ENCODE peak calls at places on chromosomes 16 and 17, in four cellular contexts. R is fibroblast of lung, S is K562, G is cardiac muscle cell. W is an unnamed sample.

GRCh38 chr17:46898364-46898763 is 24.6 kb upstream of the GOSR2 start:
- DNase-seq in R (no peak), S (no peak), G (no peak), W (no peak)

GRCh38 chr16:52090080-52090479 is 456.9 kb downstream of the TOX3 start:
- DNase-seq in G (no peak), R (no peak), S (no peak), W (no peak)

GRCh38 chr17:57970706-57971105 is 15.5 kb upstream of the CUEDC1 start:
- DNase-seq in G (no peak), R (no peak), S (no peak), W (peak; percentile 69)

GRCh38 chr16:4309833-4310266 is 6.0 kb upstream of the GLIS2 start:
- DNase-seq in R (peak; percentile 83), S (no peak), G (peak; percentile 57), W (peak; percentile 89)

GRCh38 chr16:89711601-89712475 is 8.9 kb downstream of the VPS9D1 start:
- DNase-seq in R (peak; percentile 71), S (peak; percentile 88), G (peak; percentile 75), W (peak; percentile 56)

GRCh38 chr17:56597495-56597990 is 4.0 kb downstream of the NOG start:
- DNase-seq in R (no peak), G (no peak), S (no peak), W (no peak)

GRCh38 chr16:75105306-75106061 is 11.1 kb downstream of the LDHD start:
- DNase-seq in R (peak; percentile 83), G (peak; percentile 36), S (no peak), W (no peak)

GRCh38 chr16:11672206-11673090 is 4.2 kb downstream of the SNN start:
- DNase-seq in S (no peak), G (no peak), R (no peak), W (no peak)

GRCh38 chr17:1137465-1137894 is 42.3 kb downstream of the ABR start:
- DNase-seq in S (peak; percentile 80), R (peak; percentile 31), G (peak; percentile 29), W (no peak)

GRCh38 chr16:73210084-73210483 is 162.2 kb upstream of the ZFHX3 start:
- DNase-seq in S (no peak), G (no peak), R (no peak), W (no peak)

GRCh38 chr17:51372345-51373004 is 112.1 kb downstream of the UTP18 start:
- DNase-seq in R (peak; percentile 28), G (peak; percentile 79), S (peak; percentile 82), W (peak; percentile 42)

GRCh38 chr17:74457146-74457819 is 9.2 kb upstream of the CD300A start:
- DNase-seq in G (peak; percentile 82), S (peak; percentile 83), R (peak; percentile 51), W (peak; percentile 42)

GRCh38 chr17:33682622-33683021 is 389.5 kb upstream of the ASIC2 start:
- DNase-seq in R (no peak), S (no peak), G (no peak), W (no peak)

GRCh38 chr17:33687831-33688230 is 394.7 kb upstream of the ASIC2 start:
- DNase-seq in G (no peak), S (no peak), R (no peak), W (no peak)

GRCh38 chr17:33688771-33689170 is 395.7 kb upstream of the ASIC2 start:
- DNase-seq in S (no peak), G (no peak), R (no peak), W (no peak)

GRCh38 chr17:33684714-33685113 is 391.6 kb upstream of the ASIC2 start:
- DNase-seq in G (no peak), R (no peak), S (no peak), W (no peak)

GRCh38 chr17:33686171-33686570 is 393.1 kb upstream of the ASIC2 start:
- DNase-seq in R (no peak), G (no peak), S (peak; percentile 56), W (no peak)
- TF ChIP-seq CTCF in R (peak; percentile 9), G (peak; percentile 30), S (peak; percentile 86), W (peak; percentile 24)

DNA sequence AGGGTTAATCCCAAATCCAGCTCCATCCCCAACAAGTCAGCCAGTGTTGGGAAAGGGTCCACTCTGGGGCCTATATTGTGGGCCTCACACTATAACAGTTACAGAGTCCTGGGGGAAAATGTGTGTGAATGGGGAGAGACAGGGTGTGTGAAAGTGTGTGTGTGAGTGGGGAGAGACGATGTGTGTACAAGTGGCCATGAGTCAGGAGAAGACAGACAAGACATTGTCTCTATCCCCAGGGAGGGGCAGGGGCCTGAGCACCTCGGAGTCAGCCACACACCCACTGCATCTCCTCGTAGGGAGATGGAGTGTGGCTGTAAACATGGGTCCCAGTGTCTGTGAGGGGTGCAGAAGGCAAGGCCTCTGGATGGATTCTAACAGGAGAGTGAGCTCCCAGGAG is 2.9 kb downstream of the CRHR1 start:
- DNase-seq in G (no peak), S (no peak), R (no peak), W (no peak)
- H3K4me3 ChIP-seq in G (no peak overlapping the region), S (no peak overlapping the region), R (no peak overlapping the region), W (no peak overlapping the region)

GRCh38 chr16:68233085-68233834 is 2.7 kb downstream of the ESRP2 start:
- DNase-seq in S (no peak), R (no peak), G (no peak), W (no peak)

GRCh38 chr16:68235882-68236803 is at the start of gene ESRP2:
- DNase-seq in R (no peak), S (no peak), G (no peak), W (no peak)

GRCh38 chr16:68235105-68235881 is 634 bp downstream of the ESRP2 start:
- DNase-seq in R (no peak), G (no peak), S (no peak), W (no peak)

GRCh38 chr16:68233835-68234187 is 2.1 kb downstream of the ESRP2 start:
- DNase-seq in R (no peak), S (no peak), G (no peak), W (no peak)

DNA sequence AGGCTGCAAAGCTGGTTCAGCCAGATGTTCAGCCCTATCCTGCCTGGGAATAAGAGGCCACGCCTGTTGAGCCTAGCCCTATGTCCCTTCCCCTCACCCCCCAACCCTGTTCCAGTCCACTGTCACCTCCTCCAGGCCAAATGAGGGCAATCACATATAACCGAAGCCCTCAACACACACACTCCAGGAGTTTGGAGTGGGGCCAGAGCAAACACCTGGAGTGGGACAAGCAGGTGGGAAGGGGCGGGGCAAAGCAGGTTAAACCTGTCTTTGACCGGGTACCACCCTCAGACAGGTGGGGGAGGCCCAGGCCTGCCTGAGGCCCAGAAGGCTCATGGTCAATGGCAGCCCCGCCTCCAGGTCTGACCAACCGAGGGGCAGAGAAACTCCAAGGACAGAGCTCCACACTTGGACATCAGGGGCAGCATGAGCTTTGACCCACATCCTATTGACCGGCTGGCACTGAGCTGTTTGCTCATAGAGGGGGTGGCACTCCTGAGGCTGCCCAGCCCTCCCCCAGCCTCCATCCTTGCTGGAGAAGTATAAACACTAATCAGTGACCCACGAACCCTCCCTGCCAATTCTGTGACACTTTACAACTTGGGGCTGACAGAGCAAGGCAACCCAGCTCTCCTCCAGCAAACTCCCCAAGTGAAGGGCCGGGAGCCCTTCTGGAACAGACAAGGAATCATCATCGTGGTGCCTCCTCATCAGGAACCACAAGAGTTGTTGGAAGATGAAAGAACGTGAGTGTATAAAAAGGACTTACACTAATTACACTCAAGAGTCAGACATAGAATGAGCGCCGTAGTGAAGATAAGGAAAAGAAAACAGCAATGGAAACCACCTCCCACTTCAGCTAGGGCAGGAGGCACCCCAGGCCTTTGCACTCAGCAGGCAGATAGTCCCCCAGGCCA is 1.5 kb downstream of the ESRP2 start:
- DNase-seq in S (no peak), R (peak; percentile 28), G (no peak), W (no peak)
- TF ChIP-seq CTCF in S (no peak), R (no peak), G (no peak), W (no peak)

DNA sequence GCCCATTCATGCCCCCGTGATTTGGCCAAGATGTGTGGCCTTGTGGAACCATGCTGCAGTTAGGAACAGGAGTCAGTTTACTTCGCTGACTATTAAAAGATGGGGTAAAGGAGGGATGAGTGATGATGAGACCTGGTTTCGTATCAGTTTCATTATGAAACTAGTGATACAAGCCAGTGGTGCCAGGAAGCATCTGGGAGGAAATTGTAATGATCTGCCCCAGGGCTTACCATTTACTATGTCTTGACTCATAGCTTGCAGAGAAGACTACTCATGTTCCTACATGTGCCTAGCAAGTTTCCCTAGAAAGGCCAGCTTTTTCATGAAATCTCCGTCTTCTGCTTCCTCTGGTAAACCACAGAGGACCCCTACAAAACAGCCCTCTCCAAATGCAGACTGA is 23.2 kb downstream of the CDH3 start:
- DNase-seq in R (no peak), S (no peak), G (no peak), W (no peak)
- H3K4me3 ChIP-seq in R (no peak overlapping the region), S (no peak overlapping the region), G (no peak overlapping the region), W (no peak overlapping the region)

GRCh38 chr16:20359997-20360396 is 7.5 kb upstream of the UMOD start:
- DNase-seq in S (peak; percentile 33), G (no peak), R (no peak), W (no peak)
- TF ChIP-seq CTCF in S (peak; percentile 65), G (peak; percentile 15), R (no peak), W (no peak)

GRCh38 chr17:64773386-64773835 is 111.3 kb upstream of the SMURF2 start:
- DNase-seq in G (no peak), S (no peak), R (no peak), W (no peak)
- H3K4me3 ChIP-seq in G (no peak overlapping the region), S (peak overlapping the region; percentile 39), R (no peak overlapping the region), W (no peak overlapping the region)

DNA sequence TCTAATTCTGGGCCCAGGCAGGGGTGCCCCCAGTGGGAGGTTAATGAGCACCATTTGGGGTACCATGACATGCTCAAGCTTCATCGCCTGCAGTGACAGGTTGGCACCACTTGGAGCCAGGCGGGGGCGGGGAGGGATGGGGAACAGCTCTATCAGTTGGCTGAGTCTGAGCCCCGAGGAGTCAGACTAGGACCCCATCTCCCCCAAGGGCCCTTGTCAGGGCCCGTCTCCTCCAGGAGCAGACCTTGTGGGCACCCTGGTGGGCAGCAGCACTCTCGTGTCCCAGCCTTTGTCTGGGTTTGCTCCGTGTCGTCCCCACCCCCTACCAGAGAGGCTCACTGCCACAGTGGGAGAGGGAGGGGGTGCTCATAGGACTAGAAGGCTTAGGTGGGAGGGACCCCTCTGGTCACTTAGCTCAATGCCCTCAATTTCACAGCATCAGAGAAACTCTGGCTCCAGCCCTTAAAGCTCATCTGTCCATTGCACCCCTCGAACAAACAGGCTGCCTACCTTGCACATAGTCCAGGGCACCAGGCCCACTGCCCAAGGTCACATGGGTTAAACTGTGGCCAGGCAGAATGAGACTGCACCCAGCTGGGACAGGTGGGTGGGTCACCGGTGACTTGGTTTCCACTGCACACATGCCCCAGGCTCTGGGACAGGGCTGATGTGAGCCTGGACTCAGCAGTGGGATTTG is 4.1 kb downstream of the PPP1R9B start:
- DNase-seq in S (no peak), R (no peak), G (no peak), W (no peak)
- TF ChIP-seq CTCF in S (no peak), R (no peak), G (no peak), W (peak; percentile 10)

DNA sequence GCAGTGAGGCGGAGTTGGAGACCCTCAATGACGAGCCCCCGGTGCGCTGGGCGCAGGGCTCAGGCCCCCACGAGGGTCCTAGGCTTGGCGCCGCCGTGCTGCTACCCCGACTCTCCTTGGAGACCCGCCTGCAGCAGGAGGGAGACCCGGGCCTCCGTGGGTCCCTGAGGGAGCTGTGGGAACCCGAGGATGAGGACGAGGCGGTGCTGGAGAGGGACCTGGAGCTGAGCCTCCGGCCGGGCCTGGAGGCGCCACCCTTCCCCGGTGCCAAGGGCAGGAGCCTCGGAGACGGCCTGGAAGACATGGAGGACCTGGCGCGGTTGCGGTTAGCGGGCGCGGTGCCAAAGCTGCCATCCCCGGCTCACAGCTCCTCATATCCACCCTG is 2.3 kb downstream of the MYO15B start:
- DNase-seq in S (no peak), G (no peak), R (no peak), W (no peak)
- H3K4me3 ChIP-seq in S (peak overlapping the region; percentile 53), G (peak overlapping the region; percentile 27), R (no peak overlapping the region), W (no peak overlapping the region)

W was measured in astrocyte of the spinal cord.